ENCODE peak calls at places on chromosomes 1 and 21, in ten cellular contexts. One of them, this sample, is unnamed.
A peak's percentile ranks its signal among the peaks of the same experiment; 100 is the strongest.

GRCh38 chr1:48040122-48040521 is 42.9 kb upstream of the TRABD2B start:
- DNase-seq in breast epithelium: no peak
- DNase-seq in uterus: no peak
- DNase-seq in stomach: no peak
- DNase-seq in tibial nerve: no peak
- DNase-seq in GM12892: no peak
- DNase-seq in GM12878: no peak
- DNase-seq in A549: no peak
- DNase-seq in body of pancreas: no peak
- DNase-seq in H54: no peak
- DNase-seq in this sample: no peak

GRCh38 chr1:89087241-89087640 is 22.2 kb upstream of the GBP1 start:
- DNase-seq in breast epithelium: no peak
- DNase-seq in H54: no peak
- DNase-seq in uterus: no peak
- DNase-seq in tibial nerve: no peak
- DNase-seq in A549: no peak
- DNase-seq in GM12892: no peak
- DNase-seq in GM12878: no peak
- DNase-seq in body of pancreas: no peak
- DNase-seq in stomach: no peak
- DNase-seq in this sample: no peak

GRCh38 chr1:211356723-211357418 is 30.2 kb downstream of the TRAF5 start:
- DNase-seq in stomach: no peak
- DNase-seq in body of pancreas: no peak
- DNase-seq in H54: no peak
- DNase-seq in tibial nerve: no peak
- DNase-seq in A549: no peak
- DNase-seq in GM12892: no peak
- DNase-seq in GM12878: no peak
- DNase-seq in uterus: no peak
- DNase-seq in breast epithelium: no peak
- DNase-seq in this sample: no peak

GRCh38 chr1:9753121-9753531 is 70.6 kb downstream of the CLSTN1 start:
- DNase-seq in body of pancreas: peak; percentile 42
- DNase-seq in GM12878: no peak
- DNase-seq in uterus: peak; percentile 52
- DNase-seq in GM12892: no peak
- DNase-seq in tibial nerve: no peak
- DNase-seq in A549: no peak
- DNase-seq in H54: peak; percentile 51
- DNase-seq in stomach: no peak
- DNase-seq in breast epithelium: no peak
- DNase-seq in this sample: no peak

GRCh38 chr1:150703427-150703826 is 6.5 kb upstream of the GOLPH3L start:
- DNase-seq in stomach: no peak
- DNase-seq in breast epithelium: no peak
- DNase-seq in GM12878: no peak
- DNase-seq in A549: no peak
- DNase-seq in body of pancreas: no peak
- DNase-seq in uterus: no peak
- DNase-seq in H54: no peak
- DNase-seq in GM12892: no peak
- DNase-seq in tibial nerve: no peak
- DNase-seq in this sample: no peak

GRCh38 chr1:210360852-210361477 is 32.3 kb downstream of the HHAT start:
- DNase-seq in breast epithelium: no peak
- DNase-seq in tibial nerve: no peak
- DNase-seq in body of pancreas: no peak
- DNase-seq in GM12892: no peak
- DNase-seq in stomach: no peak
- DNase-seq in uterus: no peak
- DNase-seq in GM12878: no peak
- DNase-seq in H54: peak; percentile 37
- DNase-seq in A549: peak; percentile 71
- DNase-seq in this sample: peak; percentile 13

GRCh38 chr1:36772837-36773495 is 261.3 kb downstream of the GRIK3 start:
- DNase-seq in A549: no peak
- DNase-seq in body of pancreas: no peak
- DNase-seq in GM12878: no peak
- DNase-seq in tibial nerve: no peak
- DNase-seq in H54: no peak
- DNase-seq in breast epithelium: no peak
- DNase-seq in uterus: no peak
- DNase-seq in GM12892: no peak
- DNase-seq in stomach: no peak
- DNase-seq in this sample: no peak

GRCh38 chr1:33815061-33815460 is 48.8 kb upstream of the HMGB4 start:
- DNase-seq in uterus: no peak
- DNase-seq in GM12892: no peak
- DNase-seq in stomach: no peak
- DNase-seq in H54: peak; percentile 47
- DNase-seq in tibial nerve: no peak
- DNase-seq in breast epithelium: no peak
- DNase-seq in body of pancreas: no peak
- DNase-seq in A549: no peak
- DNase-seq in GM12878: no peak
- DNase-seq in this sample: no peak

GRCh38 chr1:236523704-236524141 is at the start of gene LGALS8:
- DNase-seq in stomach: peak; percentile 87
- DNase-seq in tibial nerve: peak; percentile 73
- DNase-seq in GM12892: peak; percentile 77
- DNase-seq in body of pancreas: peak; percentile 85
- DNase-seq in uterus: peak; percentile 84
- DNase-seq in A549: peak; percentile 82
- DNase-seq in H54: peak; percentile 69
- DNase-seq in breast epithelium: peak; percentile 80
- DNase-seq in GM12878: no peak
- DNase-seq in this sample: peak; percentile 98

GRCh38 chr21:36202721-36203602 is 46.3 kb downstream of the DOP1B start:
- DNase-seq in GM12892: no peak
- DNase-seq in body of pancreas: no peak
- DNase-seq in uterus: no peak
- DNase-seq in H54: no peak
- DNase-seq in breast epithelium: no peak
- DNase-seq in GM12878: no peak
- DNase-seq in stomach: no peak
- DNase-seq in A549: no peak
- DNase-seq in tibial nerve: no peak
- DNase-seq in this sample: no peak
- TF ChIP-seq POLR2A in GM12892: no peak
- TF ChIP-seq POLR2A in body of pancreas: no peak
- TF ChIP-seq POLR2A in uterus: no peak
- TF ChIP-seq POLR2A in H54: no peak
- TF ChIP-seq POLR2A in breast epithelium: no peak
- TF ChIP-seq POLR2A in GM12878: no peak
- TF ChIP-seq POLR2A in stomach: no peak
- TF ChIP-seq POLR2A in A549: no peak
- TF ChIP-seq POLR2A in tibial nerve: no peak
- TF ChIP-seq POLR2A in this sample: no peak

GRCh38 chr1:37946703-37947360 is at the start of gene INPP5B:
- DNase-seq in GM12878: peak; percentile 60
- DNase-seq in tibial nerve: peak; percentile 81
- DNase-seq in body of pancreas: peak; percentile 90
- DNase-seq in breast epithelium: peak; percentile 47
- DNase-seq in uterus: peak; percentile 88
- DNase-seq in GM12892: peak; percentile 96
- DNase-seq in stomach: peak; percentile 89
- DNase-seq in A549: peak; percentile 95
- DNase-seq in H54: peak; percentile 92
- DNase-seq in this sample: peak; percentile 96
- TF ChIP-seq POLR2A in GM12878: peak; percentile 72
- TF ChIP-seq POLR2A in tibial nerve: peak; percentile 45
- TF ChIP-seq POLR2A in body of pancreas: peak; percentile 53
- TF ChIP-seq POLR2A in breast epithelium: no peak
- TF ChIP-seq POLR2A in uterus: peak; percentile 49
- TF ChIP-seq POLR2A in GM12892: peak; percentile 42
- TF ChIP-seq POLR2A in stomach: no peak
- TF ChIP-seq POLR2A in A549: no peak
- TF ChIP-seq POLR2A in H54: peak; percentile 46
- TF ChIP-seq POLR2A in this sample: no peak

GRCh38 chr1:109396513-109396839 is 1.2 kb downstream of the SORT1 start:
- DNase-seq in H54: no peak
- DNase-seq in body of pancreas: no peak
- DNase-seq in breast epithelium: no peak
- DNase-seq in GM12892: no peak
- DNase-seq in GM12878: no peak
- DNase-seq in uterus: no peak
- DNase-seq in A549: no peak
- DNase-seq in stomach: no peak
- DNase-seq in tibial nerve: no peak
- DNase-seq in this sample: no peak

GRCh38 chr1:109398343-109399225 is 866 bp upstream of the SORT1 start:
- DNase-seq in breast epithelium: no peak
- DNase-seq in GM12892: no peak
- DNase-seq in A549: no peak
- DNase-seq in H54: no peak
- DNase-seq in tibial nerve: no peak
- DNase-seq in stomach: no peak
- DNase-seq in uterus: no peak
- DNase-seq in body of pancreas: no peak
- DNase-seq in GM12878: no peak
- DNase-seq in this sample: no peak

GRCh38 chr1:109399326-109399957 is 1.7 kb upstream of the SORT1 start:
- DNase-seq in A549: peak; percentile 16
- DNase-seq in uterus: no peak
- DNase-seq in tibial nerve: no peak
- DNase-seq in body of pancreas: no peak
- DNase-seq in H54: peak; percentile 22
- DNase-seq in GM12878: no peak
- DNase-seq in GM12892: no peak
- DNase-seq in breast epithelium: no peak
- DNase-seq in stomach: no peak
- DNase-seq in this sample: no peak

GRCh38 chr1:109396971-109397370 is 747 bp downstream of the SORT1 start:
- DNase-seq in GM12892: no peak
- DNase-seq in H54: no peak
- DNase-seq in uterus: peak; percentile 24
- DNase-seq in tibial nerve: no peak
- DNase-seq in GM12878: no peak
- DNase-seq in breast epithelium: no peak
- DNase-seq in stomach: no peak
- DNase-seq in body of pancreas: peak; percentile 31
- DNase-seq in A549: no peak
- DNase-seq in this sample: no peak

GRCh38 chr1:109397451-109398342 is at the start of gene SORT1:
- DNase-seq in body of pancreas: peak; percentile 80
- DNase-seq in breast epithelium: peak; percentile 83
- DNase-seq in H54: peak; percentile 86
- DNase-seq in stomach: peak; percentile 85
- DNase-seq in tibial nerve: peak; percentile 71
- DNase-seq in uterus: peak; percentile 85
- DNase-seq in GM12892: peak; percentile 50
- DNase-seq in GM12878: no peak
- DNase-seq in A549: peak; percentile 53
- DNase-seq in this sample: peak; percentile 64
- TF ChIP-seq POLR2A in body of pancreas: peak; percentile 34
- TF ChIP-seq POLR2A in breast epithelium: no peak
- TF ChIP-seq POLR2A in H54: peak; percentile 69
- TF ChIP-seq POLR2A in stomach: no peak
- TF ChIP-seq POLR2A in tibial nerve: peak; percentile 89
- TF ChIP-seq POLR2A in uterus: peak; percentile 3
- TF ChIP-seq POLR2A in GM12892: no peak
- TF ChIP-seq POLR2A in GM12878: peak; percentile 39
- TF ChIP-seq POLR2A in A549: peak; percentile 37
- TF ChIP-seq POLR2A in this sample: no peak

GRCh38 chr1:2587071-2587859 is 688 bp downstream of the PRXL2B start:
- DNase-seq in GM12878: no peak
- DNase-seq in A549: peak; percentile 26
- DNase-seq in breast epithelium: no peak
- DNase-seq in tibial nerve: no peak
- DNase-seq in GM12892: no peak
- DNase-seq in H54: no peak
- DNase-seq in stomach: no peak
- DNase-seq in uterus: peak; percentile 37
- DNase-seq in body of pancreas: no peak
- DNase-seq in this sample: no peak

GRCh38 chr1:2585318-2586092 is 1.1 kb upstream of the PRXL2B start:
- DNase-seq in stomach: peak; percentile 69
- DNase-seq in uterus: peak; percentile 77
- DNase-seq in A549: peak; percentile 31
- DNase-seq in GM12878: no peak
- DNase-seq in breast epithelium: peak; percentile 69
- DNase-seq in GM12892: peak; percentile 77
- DNase-seq in tibial nerve: peak; percentile 48
- DNase-seq in body of pancreas: peak; percentile 56
- DNase-seq in H54: peak; percentile 47
- DNase-seq in this sample: peak; percentile 67

GRCh38 chr1:2587860-2588571 is 1.4 kb downstream of the PRXL2B start:
- DNase-seq in H54: no peak
- DNase-seq in GM12892: no peak
- DNase-seq in stomach: no peak
- DNase-seq in uterus: no peak
- DNase-seq in body of pancreas: no peak
- DNase-seq in GM12878: no peak
- DNase-seq in breast epithelium: no peak
- DNase-seq in tibial nerve: no peak
- DNase-seq in A549: no peak
- DNase-seq in this sample: no peak

GRCh38 chr1:2584822-2585317 is 1.7 kb upstream of the PRXL2B start:
- DNase-seq in GM12878: no peak
- DNase-seq in stomach: no peak
- DNase-seq in tibial nerve: no peak
- DNase-seq in body of pancreas: no peak
- DNase-seq in A549: no peak
- DNase-seq in breast epithelium: no peak
- DNase-seq in GM12892: no peak
- DNase-seq in uterus: no peak
- DNase-seq in H54: no peak
- DNase-seq in this sample: no peak

DNA sequence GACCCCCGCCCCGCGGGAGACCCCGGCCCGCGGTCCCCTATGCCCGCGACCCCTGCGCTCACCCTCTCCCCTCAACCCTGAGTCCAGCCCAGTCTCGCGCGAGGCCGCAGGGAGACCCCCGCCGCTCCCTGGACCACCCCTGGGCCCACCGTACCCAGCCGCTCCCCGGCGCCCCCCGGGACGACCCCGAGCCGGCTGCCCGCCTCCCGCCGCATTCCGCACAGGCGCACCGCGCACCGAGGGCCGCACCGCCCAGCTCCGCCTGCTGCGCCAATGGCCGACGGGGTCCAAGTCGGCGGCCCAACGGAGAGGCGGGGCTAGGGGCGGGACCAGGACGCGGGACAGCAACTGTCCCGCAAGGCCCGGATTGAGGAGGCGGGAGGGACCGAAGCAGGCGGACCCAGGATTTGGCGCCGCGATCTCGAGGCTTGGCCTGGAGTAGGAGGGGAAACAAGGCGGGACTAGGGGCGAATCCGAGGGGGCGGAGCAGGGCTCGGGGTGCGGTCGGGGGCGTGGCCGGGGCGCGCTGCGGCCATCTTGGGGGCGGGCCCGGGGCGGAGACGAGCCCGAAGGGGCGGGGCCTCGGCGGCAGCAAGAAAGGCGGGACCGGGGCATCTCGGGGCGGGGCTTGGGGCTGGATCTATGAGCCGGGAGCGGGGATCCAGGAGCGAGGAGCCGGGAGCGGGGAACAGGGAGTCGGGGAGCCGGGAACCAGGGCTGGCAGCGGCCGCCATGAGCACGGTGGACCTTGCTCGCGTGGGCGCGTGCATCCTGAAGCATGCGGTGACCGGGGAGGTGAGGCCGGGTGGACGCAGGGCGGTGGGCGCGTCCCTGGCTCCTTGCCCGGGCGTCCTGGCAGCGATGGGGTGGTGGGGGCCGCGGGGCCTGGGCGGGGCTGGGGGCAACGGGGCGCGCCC is at the start of gene PRXL2B:
- DNase-seq in tibial nerve: peak; percentile 98
- DNase-seq in GM12892: peak; percentile 98
- DNase-seq in uterus: peak; percentile 99
- DNase-seq in H54: peak; percentile 97
- DNase-seq in GM12878: peak; percentile 83
- DNase-seq in body of pancreas: peak; percentile 99
- DNase-seq in stomach: peak; percentile 99
- DNase-seq in breast epithelium: peak; percentile 99
- DNase-seq in A549: peak; percentile 89
- DNase-seq in this sample: peak; percentile 100
- TF ChIP-seq POLR2A in tibial nerve: peak; percentile 95
- TF ChIP-seq POLR2A in GM12892: no peak
- TF ChIP-seq POLR2A in uterus: peak; percentile 94
- TF ChIP-seq POLR2A in H54: peak; percentile 46
- TF ChIP-seq POLR2A in GM12878: peak; percentile 82
- TF ChIP-seq POLR2A in body of pancreas: peak; percentile 72
- TF ChIP-seq POLR2A in stomach: no peak
- TF ChIP-seq POLR2A in breast epithelium: no peak
- TF ChIP-seq POLR2A in A549: peak; percentile 69
- TF ChIP-seq POLR2A in this sample: no peak